ENCODE peak calls at places on chromosome 6, in eight cellular contexts. J, H, W, A, T, B, V and X are unnamed samples.

GRCh38 chr6:41488392-41489129 is 57.6 kb upstream of the FOXP4 start:
- DNase-seq in J (peak; percentile 67), H (no peak), W (no peak), A (peak; percentile 86), T (peak; percentile 92), B (no peak), V (no peak), X (peak; percentile 61)

GRCh38 chr6:106163446-106163965 is 77.4 kb downstream of the PRDM1 start:
- DNase-seq in J (peak; percentile 29), H (no peak), W (no peak), A (peak; percentile 57), T (peak; percentile 76), B (no peak), V (peak; percentile 17), X (no peak)

GRCh38 chr6:7316658-7317533 is 3.9 kb upstream of the SSR1 start:
- DNase-seq in J (no peak), H (no peak), W (no peak), A (no peak), T (no peak), B (no peak), V (no peak), X (no peak)

GRCh38 chr6:129516787-129517186 is 193.2 kb downstream of the ARHGAP18 start:
- DNase-seq in J (no peak), H (no peak), W (no peak), A (no peak), T (no peak), B (no peak), V (no peak), X (no peak)

GRCh38 chr6:26273673-26274595 is 91.1 kb upstream of the BTN3A2 start:
- DNase-seq in J (no peak), H (no peak), W (no peak), A (peak; percentile 14), T (peak; percentile 42), B (no peak), V (no peak), X (peak; percentile 36)

GRCh38 chr6:106134087-106134770 is 48.1 kb downstream of the PRDM1 start:
- DNase-seq in J (no peak), H (no peak), W (no peak), A (no peak), T (no peak), B (no peak), V (peak; percentile 36), X (no peak)

GRCh38 chr6:40500227-40500626 is 86.9 kb downstream of the LRFN2 start:
- DNase-seq in J (no peak), H (no peak), W (no peak), A (no peak), T (no peak), B (no peak), V (no peak), X (no peak)

GRCh38 chr6:113102761-113103160 is 754.4 kb upstream of the MARCKS start:
- DNase-seq in J (no peak), H (no peak), W (no peak), A (peak; percentile 37), T (peak; percentile 64), B (no peak), V (peak; percentile 30), X (no peak)

GRCh38 chr6:170554888-170555137 is 644 bp downstream of the TBP start:
- DNase-seq in J (no peak), H (no peak), W (no peak), A (no peak), T (no peak), B (no peak), V (no peak), X (no peak)

GRCh38 chr6:53048431-53049195 is 16.6 kb upstream of the FBXO9 start:
- DNase-seq in J (peak; percentile 23), H (no peak), W (no peak), A (peak; percentile 87), T (peak; percentile 91), B (no peak), V (peak; percentile 72), X (peak; percentile 26)

GRCh38 chr6:35089935-35090505 is 51.1 kb downstream of the TCP11 start:
- DNase-seq in J (peak; percentile 20), H (no peak), W (no peak), A (peak; percentile 51), T (peak; percentile 83), B (no peak), V (no peak), X (peak; percentile 37)

GRCh38 chr6:112085666-112086065 is 1.6 kb downstream of the TUBE1 start:
- DNase-seq in J (no peak), H (no peak), W (no peak), A (no peak), T (no peak), B (peak; percentile 23), V (no peak), X (no peak)

GRCh38 chr6:54084234-54084633 is 27.0 kb upstream of the MLIP start:
- DNase-seq in J (no peak), H (no peak), W (no peak), A (no peak), T (no peak), B (no peak), V (no peak), X (no peak)

GRCh38 chr6:81241717-81242116 is 510.8 kb downstream of the TENT5A start:
- DNase-seq in J (no peak), H (no peak), W (no peak), A (no peak), T (peak; percentile 49), B (no peak), V (peak; percentile 45), X (no peak)

GRCh38 chr6:26195376-26195923 is 108.2 kb downstream of the HFE start:
- DNase-seq in J (peak; percentile 60), H (peak; percentile 84), W (peak; percentile 81), A (peak; percentile 93), T (peak; percentile 97), B (peak; percentile 85), V (peak; percentile 92), X (peak; percentile 69)

DNA sequence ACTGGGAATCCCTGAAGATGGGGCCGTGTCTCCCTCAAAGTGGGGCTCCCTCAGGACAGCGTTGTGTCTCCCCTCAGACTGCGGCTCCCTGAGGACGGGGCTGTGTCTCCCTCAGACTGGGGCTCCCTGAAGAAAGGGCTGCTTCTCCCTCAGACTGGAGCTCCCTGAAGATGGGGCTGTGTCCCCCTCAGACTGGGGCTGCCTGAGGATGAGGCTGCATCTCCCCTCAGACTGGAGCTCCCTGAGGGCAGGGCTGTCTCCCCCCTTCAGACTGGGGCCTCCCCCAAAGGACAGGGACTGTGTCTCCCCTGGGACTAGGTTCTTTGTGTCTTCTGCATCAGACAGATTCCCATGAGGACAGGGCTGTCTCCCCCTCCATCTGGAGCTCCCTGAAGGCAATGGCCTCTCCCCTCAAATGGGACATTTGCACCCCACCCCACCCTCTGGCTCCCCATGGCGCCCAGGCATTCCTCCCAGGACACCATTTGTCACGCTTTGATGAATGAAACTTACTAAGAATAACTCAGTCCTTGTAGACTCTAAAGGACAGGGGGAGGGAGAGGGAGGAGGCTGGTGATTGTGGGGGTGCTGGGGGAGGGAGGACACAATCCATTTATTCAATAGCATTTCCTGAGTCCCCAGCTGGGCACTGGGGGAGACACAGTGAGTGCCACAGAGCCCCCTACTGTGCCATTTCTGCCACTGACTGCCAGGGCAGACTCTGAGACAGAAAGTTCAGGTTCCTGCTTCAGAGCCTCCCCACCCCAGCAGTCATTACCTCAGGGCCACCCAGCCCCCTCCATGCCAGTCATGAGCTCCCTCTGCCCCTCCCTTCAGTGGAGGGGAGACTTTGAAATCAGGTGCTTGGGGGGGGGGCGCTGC is 122.4 kb downstream of the MRPL14 start:
- DNase-seq in J (peak; percentile 35), H (no peak), W (peak; percentile 78), A (no peak), T (peak; percentile 33), B (peak; percentile 50), V (peak; percentile 48), X (no peak)
- TF ChIP-seq CTCF in J (peak; percentile 11), H (no peak), W (peak; percentile 71), A (peak; percentile 56), T (peak; percentile 51), B (peak; percentile 44), V (peak; percentile 31), X (peak; percentile 47)

GRCh38 chr6:88958842-88959241 is 4.6 kb downstream of the RNGTT start:
- DNase-seq in J (no peak), H (no peak), W (no peak), A (no peak), T (no peak), B (no peak), V (no peak), X (no peak)

GRCh38 chr6:88964509-88964908 is 1.1 kb upstream of the RNGTT start:
- DNase-seq in J (no peak), H (no peak), W (no peak), A (no peak), T (no peak), B (no peak), V (no peak), X (no peak)

GRCh38 chr6:88967891-88968290 is 4.5 kb upstream of the RNGTT start:
- DNase-seq in J (no peak), H (no peak), W (no peak), A (no peak), T (no peak), B (no peak), V (no peak), X (no peak)

GRCh38 chr6:88965691-88966090 is 2.3 kb upstream of the RNGTT start:
- DNase-seq in J (no peak), H (no peak), W (no peak), A (no peak), T (no peak), B (no peak), V (no peak), X (no peak)

DNA sequence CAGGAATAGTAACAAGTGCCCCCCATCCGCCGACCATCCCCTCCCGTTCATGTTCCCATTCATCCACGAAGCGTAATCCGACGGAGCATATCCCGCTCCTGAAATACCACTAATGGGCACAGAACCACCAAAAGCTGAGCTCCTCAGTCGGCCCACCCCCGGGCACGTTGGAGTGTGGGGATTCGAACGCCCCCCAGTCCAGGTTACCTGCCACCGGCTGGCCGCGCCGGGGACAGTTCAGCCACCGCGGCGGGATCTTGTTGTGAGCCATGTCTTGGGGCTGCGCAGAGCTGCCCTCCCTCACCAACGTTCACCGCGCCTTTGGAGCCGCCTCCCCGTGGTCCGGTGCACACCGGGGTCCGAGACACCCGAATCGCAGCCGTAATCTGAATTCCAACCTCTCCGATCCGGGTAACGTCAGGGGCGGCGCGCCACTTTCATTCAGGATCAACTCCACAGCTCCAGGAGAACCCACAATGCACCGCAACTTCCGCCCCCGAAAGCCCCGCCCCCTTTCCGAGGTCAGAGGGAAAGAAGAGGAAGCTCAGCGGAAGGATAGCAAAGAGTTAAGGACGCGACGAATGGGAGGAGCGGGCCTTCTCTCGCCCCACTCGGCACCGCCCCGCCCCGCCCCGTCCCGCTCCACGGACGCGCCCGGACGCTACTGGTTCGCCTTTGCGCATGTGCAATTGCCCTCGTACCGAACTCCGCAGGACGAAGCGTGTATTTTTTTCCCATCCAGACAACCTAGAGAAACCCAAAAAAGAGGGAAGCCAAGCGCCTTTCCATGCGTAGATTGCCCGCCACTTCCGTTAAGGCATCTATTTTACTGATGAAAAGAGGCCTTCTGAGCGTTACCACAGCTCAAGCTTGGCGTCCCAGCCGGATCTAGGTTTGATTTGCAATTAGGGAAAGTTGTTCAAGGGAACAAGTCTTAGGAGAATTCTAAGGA is at the start of gene RNGTT:
- DNase-seq in J (peak; percentile 97), H (peak; percentile 98), W (peak; percentile 98), A (peak; percentile 99), T (peak; percentile 95), B (peak; percentile 99), V (peak; percentile 99), X (peak; percentile 97)
- TF ChIP-seq CTCF in J (no peak), H (no peak), W (no peak), A (peak; percentile 13), T (no peak), B (no peak), V (no peak), X (peak; percentile 5)

GRCh38 chr6:167079853-167080297 is 43.0 kb upstream of the CCR6 start:
- DNase-seq in J (peak; percentile 77), H (no peak), W (no peak), A (no peak), T (no peak), B (no peak), V (no peak), X (peak; percentile 69)
- TF ChIP-seq CTCF in J (peak; percentile 77), H (no peak), W (no peak), A (no peak), T (no peak), B (no peak), V (no peak), X (peak; percentile 65)

GRCh38 chr6:137165375-137166246 is 7.8 kb downstream of the IL22RA2 start:
- DNase-seq in J (peak; percentile 32), H (no peak), W (peak; percentile 9), A (no peak), T (no peak), B (no peak), V (peak; percentile 72), X (peak; percentile 44)
- TF ChIP-seq CTCF in J (no peak), H (no peak), W (peak; percentile 10), A (no peak), T (peak; percentile 22), B (peak; percentile 46), V (peak; percentile 58), X (peak; percentile 63)